ENCODE peak calls at places on chromosome 18, in ten cellular contexts. R is H1, F is psoas muscle, L is IMR-90, P is HepG2, W is kidney, O is heart left ventricle, Y is cardiac muscle cell, H is hepatocyte, T is AG04450. J is an unnamed sample. For H3K9me3, the result is how much of the 10 kb centered on the place peaks cover.

GRCh38 chr18:48660346-48661228 is 121.8 kb downstream of the CTIF start:
- DNase-seq in R (no peak), F (no peak), L (no peak), P (no peak), W (no peak), O (no peak), Y (no peak), H (no peak), T (no peak), J (no peak)

GRCh38 chr18:63090334-63090733 is 229.2 kb downstream of the BCL2 start:
- DNase-seq in R (no peak), F (no peak), L (no peak), P (no peak), W (no peak), O (no peak), Y (no peak), H (peak), T (no peak), J (no peak)

GRCh38 chr18:24868760-24869237 is 408.4 kb downstream of the HRH4 start:
- DNase-seq in R (no peak), F (no peak), L (peak), P (no peak), W (no peak), O (no peak), Y (no peak), H (peak), T (no peak), J (no peak)

GRCh38 chr18:74378179-74378682 is 62.6 kb downstream of the C18orf63 start:
- DNase-seq in R (no peak), F (peak), L (no peak), P (no peak), W (no peak), O (no peak), Y (no peak), H (no peak), T (no peak), J (no peak)

GRCh38 chr18:67770520-67770919 is 254.0 kb upstream of the DSEL start:
- DNase-seq in R (no peak), F (no peak), L (no peak), P (no peak), W (no peak), O (no peak), Y (no peak), H (no peak), T (no peak), J (no peak)

GRCh38 chr18:4455113-4455811 is at the start of gene DLGAP1:
- DNase-seq in R (peak), F (peak), L (no peak), P (peak), W (peak), O (peak), Y (peak), H (peak), T (no peak), J (peak)

GRCh38 chr18:64974378-64975125 is 776.3 kb upstream of the CDH7 start:
- DNase-seq in R (no peak), F (no peak), L (no peak), P (no peak), W (no peak), O (no peak), Y (no peak), H (no peak), T (no peak), J (no peak)

GRCh38 chr18:75273817-75274216 is 63.2 kb downstream of the TSHZ1 start:
- DNase-seq in R (no peak), F (no peak), L (no peak), P (no peak), W (peak), O (no peak), Y (no peak), H (no peak), T (no peak), J (no peak)

GRCh38 chr18:12679183-12679786 is 21.4 kb upstream of the SPIRE1 start:
- DNase-seq in R (no peak), F (peak), L (peak), P (no peak), W (peak), O (peak), Y (peak), H (no peak), T (no peak), J (peak)

GRCh38 chr18:9951022-9951859 is 37.4 kb downstream of the VAPA start:
- DNase-seq in R (no peak), F (no peak), L (peak), P (peak), W (no peak), O (no peak), Y (peak), H (peak), T (peak), J (no peak)

GRCh38 chr18:69951182-69951581 is 3.5 kb upstream of the CD226 start:
- DNase-seq in R (no peak), F (no peak), L (peak), P (peak), W (no peak), O (no peak), Y (no peak), H (no peak), T (no peak), J (no peak)

GRCh38 chr18:25261768-25262167 is 90.2 kb downstream of the ZNF521 start:
- DNase-seq in R (no peak), F (no peak), L (no peak), P (no peak), W (no peak), O (no peak), Y (no peak), H (no peak), T (no peak), J (no peak)

GRCh38 chr18:44945847-44946490 is 265.3 kb downstream of the SETBP1 start:
- DNase-seq in R (no peak), F (no peak), L (no peak), P (no peak), W (no peak), O (no peak), Y (no peak), H (no peak), T (no peak), J (no peak)

GRCh38 chr18:48036641-48037421 is 106.4 kb upstream of the SMAD2 start:
- DNase-seq in R (no peak), F (no peak), L (no peak), P (no peak), W (peak), O (no peak), Y (no peak), H (no peak), T (no peak), J (no peak)

GRCh38 chr18:73774836-73775509 is 372.7 kb downstream of the FBXO15 start:
- DNase-seq in R (no peak), F (no peak), L (no peak), P (no peak), W (no peak), O (no peak), Y (no peak), H (no peak), T (no peak), J (no peak)

GRCh38 chr18:29853126-29853525 is 1189.4 kb downstream of the DSC3 start:
- DNase-seq in R (no peak), F (no peak), L (peak), P (no peak), W (no peak), O (no peak), Y (no peak), H (no peak), T (no peak), J (no peak)

GRCh38 chr18:80147418-80148315 is 38.6 kb downstream of the ADNP2 start:
- DNase-seq in R (no peak), F (peak), L (peak), P (peak), W (peak), O (peak), Y (peak), H (no peak), T (peak), J (peak)

GRCh38 chr18:22169011-22169888 is at the start of gene GATA6:
- DNase-seq in R (peak), F (peak), L (peak), P (peak), W (peak), O (peak), Y (peak), H (peak), T (peak), J (peak)

GRCh38 chr18:3529077-3529476 is 79.1 kb downstream of the TGIF1 start:
- DNase-seq in R (no peak), F (no peak), L (no peak), P (no peak), W (no peak), O (no peak), Y (no peak), H (no peak), T (no peak), J (no peak)

GRCh38 chr18:1884623-1885022 is 686.7 kb downstream of the METTL4 start:
- DNase-seq in R (no peak), F (no peak), L (no peak), P (no peak), W (no peak), O (no peak), Y (no peak), H (no peak), T (no peak), J (no peak)
- H3K9me3 ChIP-seq in R (under half), F (under half), L (under half), P (under half), W (under half), O (under half), Y (under half), H (under half), T (under half), J (under half)

DNA sequence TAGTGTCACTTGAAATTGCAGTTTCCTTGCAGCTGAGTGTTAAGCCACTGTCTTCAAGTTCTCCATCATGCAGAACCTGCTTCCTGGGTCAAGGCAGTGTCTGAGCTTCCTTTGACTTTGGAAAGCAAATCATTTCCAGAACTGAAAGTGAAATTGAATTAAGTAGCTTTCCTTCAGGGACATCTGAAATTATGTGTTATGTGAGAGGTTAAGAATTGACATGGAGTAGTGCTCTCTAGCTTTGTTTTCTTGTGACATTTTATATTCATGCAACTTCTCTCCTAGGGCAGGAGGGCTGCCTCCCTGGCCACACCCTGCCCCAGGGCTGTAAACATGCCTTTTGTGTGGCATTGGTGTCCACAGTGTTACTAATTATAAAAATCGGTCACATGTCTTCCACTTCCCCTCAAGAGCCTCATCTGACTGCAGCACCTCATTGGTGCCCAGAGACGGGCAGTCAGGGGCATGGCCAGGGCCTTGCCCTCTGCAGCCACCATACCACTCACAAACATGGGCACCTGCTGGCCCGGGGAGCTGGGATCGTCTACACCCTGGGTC is 14.4 kb downstream of the RAB12 start:
- DNase-seq in R (no peak), F (no peak), L (no peak), P (no peak), W (peak), O (peak), Y (no peak), H (no peak), T (no peak), J (peak)
- H3K4me3 ChIP-seq in R (no peak), F (peak), L (no peak), P (no peak), W (peak), O (peak), Y (no peak), H (no peak), T (no peak), J (peak)

GRCh38 chr18:56127322-56128099 is 510.9 kb downstream of the TXNL1 start:
- DNase-seq in R (no peak), F (no peak), L (no peak), P (no peak), W (no peak), O (no peak), Y (no peak), H (no peak), T (no peak), J (no peak)

GRCh38 chr18:56120781-56121180 is 517.6 kb downstream of the TXNL1 start:
- DNase-seq in R (no peak), F (no peak), L (no peak), P (no peak), W (no peak), O (no peak), Y (no peak), H (no peak), T (no peak), J (no peak)

GRCh38 chr18:56124186-56124585 is 514.2 kb downstream of the TXNL1 start:
- DNase-seq in R (no peak), F (no peak), L (peak), P (no peak), W (no peak), O (no peak), Y (no peak), H (no peak), T (peak), J (no peak)

GRCh38 chr18:56118422-56118821 is 520.0 kb downstream of the TXNL1 start:
- DNase-seq in R (no peak), F (no peak), L (no peak), P (no peak), W (no peak), O (no peak), Y (no peak), H (no peak), T (no peak), J (no peak)

GRCh38 chr18:56121669-56122068 is 516.7 kb downstream of the TXNL1 start:
- DNase-seq in R (no peak), F (no peak), L (no peak), P (no peak), W (no peak), O (no peak), Y (no peak), H (no peak), T (no peak), J (no peak)
- TF ChIP-seq CTCF in R (no peak), F (no peak), L (no peak), P (no peak), W (no peak), O (no peak), Y (no peak), H (no peak), T (no peak), J (no peak)

GRCh38 chr18:40179647-40180175 is 1775.3 kb upstream of the PIK3C3 start:
- DNase-seq in R (no peak), F (no peak), L (peak), P (no peak), W (no peak), O (no peak), Y (no peak), H (no peak), T (no peak), J (no peak)
- H3K9me3 ChIP-seq in R (under half), F (under half), L (under half), P (under half), W (under half), O (under half), Y (under half), H (under half), T (under half), J (under half)

DNA sequence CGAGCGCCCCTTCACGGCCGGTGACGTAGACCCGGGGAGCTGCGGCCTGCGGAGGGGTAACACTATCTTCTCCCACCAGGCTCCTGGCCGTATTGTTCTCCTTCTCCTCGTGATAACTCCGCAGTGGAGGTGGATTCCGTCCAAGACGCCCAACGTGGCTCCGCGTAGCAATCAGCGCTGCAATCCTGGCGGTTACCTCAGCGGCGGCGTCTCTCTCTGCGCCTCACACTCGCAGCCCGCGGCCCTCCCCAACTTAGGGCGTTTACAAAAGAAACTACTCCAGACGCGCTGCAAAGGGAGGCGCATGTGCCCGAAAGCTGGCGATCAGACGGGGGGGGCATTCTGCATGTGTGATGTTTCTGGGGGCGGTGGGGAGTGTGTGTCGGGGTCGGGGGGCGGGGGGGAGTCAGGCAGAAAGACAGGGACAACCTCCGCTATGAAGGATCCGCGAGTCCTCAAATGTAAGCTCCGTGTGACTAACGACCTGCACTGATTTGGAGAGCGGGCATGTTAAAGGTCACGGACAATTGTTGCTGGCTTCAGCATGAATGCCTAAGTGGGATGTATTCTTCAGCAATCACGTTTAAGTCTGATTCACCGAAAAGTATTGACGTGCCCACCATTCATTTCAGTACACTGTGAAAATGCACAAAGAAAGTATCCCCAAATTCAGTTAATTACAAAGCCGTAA is 1.3 kb upstream of the ZNF516 start:
- DNase-seq in R (no peak), F (peak), L (peak), P (peak), W (peak), O (peak), Y (peak), H (peak), T (peak), J (peak)
- H3K4me3 ChIP-seq in R (peak), F (peak), L (peak), P (peak), W (peak), O (peak), Y (peak), H (peak), T (peak), J (peak)

DNA sequence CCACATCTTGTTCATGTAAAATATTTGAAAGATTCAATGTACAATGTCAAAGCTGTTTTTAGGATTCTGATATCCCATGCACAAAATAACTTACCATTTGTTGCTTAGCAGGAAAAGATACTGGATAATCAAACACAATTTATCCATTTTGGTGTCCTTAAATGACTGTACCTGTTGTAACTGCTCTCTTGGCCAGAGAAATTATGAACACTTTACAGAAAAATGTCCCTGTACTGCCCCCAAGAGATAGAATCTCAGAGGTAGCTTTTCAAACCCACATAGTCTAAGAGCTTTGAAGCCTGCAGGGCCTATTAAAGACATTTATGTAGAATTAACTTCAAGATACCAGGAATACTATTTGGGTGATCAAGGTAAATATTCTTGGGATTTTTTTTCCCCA is 12.2 kb upstream of the ME2 start:
- DNase-seq in R (no peak), F (no peak), L (no peak), P (no peak), W (no peak), O (no peak), Y (no peak), H (no peak), T (no peak), J (no peak)
- TF ChIP-seq CTCF in R (no peak), F (no peak), L (peak), P (peak), W (peak), O (peak), Y (peak), H (peak), T (no peak), J (no peak)

DNA sequence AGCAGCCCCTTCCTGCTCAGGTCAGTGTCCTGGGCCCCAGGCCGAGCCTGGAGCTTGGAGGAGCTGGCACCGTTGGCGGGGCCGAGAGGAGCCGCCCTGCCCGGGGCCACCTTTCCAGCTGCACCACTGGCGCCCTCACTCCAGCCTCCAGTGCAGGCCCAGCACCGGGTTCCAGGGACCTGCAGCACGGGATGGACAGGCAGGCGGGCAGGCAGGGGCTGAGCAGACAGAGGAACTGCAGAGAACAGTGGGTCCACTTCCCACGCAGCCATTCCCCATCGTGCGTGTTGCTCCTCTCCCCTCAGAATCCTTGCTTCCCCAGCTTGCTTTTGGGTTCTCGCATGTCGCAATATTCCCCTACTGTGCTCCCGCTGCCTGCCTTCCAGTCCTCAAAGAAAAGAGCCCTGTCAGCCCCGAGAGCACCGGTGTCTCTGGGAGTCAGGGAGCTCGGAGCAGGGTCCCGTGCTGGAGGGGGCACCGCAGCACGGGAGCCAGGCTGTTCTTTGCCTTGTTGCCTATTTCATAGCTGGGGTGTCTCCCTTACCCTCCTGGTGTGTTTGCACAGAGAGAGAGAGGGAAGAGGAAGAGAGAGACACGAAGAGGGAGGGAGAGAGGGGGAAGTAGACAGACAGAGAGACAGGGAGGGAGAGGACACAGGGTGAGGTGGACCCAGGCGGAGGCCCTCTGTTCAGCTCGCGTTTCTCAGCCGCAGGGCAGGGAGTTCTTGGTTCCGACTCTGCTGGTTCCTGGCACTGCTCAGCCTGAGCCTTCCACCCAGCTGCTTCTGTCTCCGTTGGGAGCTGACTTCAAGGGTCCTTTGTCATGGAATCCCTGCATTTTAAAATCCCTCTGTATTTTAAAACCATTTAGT is 126.0 kb downstream of the MBP start:
- DNase-seq in R (no peak), F (peak), L (no peak), P (no peak), W (peak), O (no peak), Y (no peak), H (no peak), T (no peak), J (peak)
- H3K9me3 ChIP-seq in R (under half), F (under half), L (under half), P (under half), W (under half), O (under half), Y (under half), H (under half), T (under half), J (under half)

DNA sequence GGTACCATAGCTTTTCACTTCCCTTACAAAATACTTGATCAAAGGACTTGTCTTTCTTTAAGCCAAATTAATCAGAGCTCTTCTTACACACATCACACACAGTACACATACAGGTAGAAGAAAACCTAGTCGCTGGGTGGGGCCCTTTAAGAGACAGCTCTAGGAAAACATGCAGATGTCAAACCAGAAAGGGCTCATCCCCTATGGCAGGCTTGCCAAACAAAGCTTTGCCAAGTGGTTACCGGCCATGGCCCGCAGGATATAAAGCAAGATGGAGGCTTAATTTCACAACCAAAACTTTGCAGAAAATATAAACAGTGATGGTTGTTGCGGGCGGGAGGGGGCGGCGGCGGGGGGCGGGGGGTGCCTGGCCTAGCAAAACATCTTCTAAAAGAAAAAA is 2156.0 kb upstream of the PIK3C3 start:
- DNase-seq in R (no peak), F (no peak), L (no peak), P (no peak), W (no peak), O (no peak), Y (no peak), H (peak), T (no peak), J (no peak)
- H3K4me3 ChIP-seq in R (peak), F (no peak), L (no peak), P (peak), W (no peak), O (no peak), Y (peak), H (peak), T (peak), J (no peak)

J was measured in lower lobe of right lung.